ENCODE peak calls at places on chromosomes 6 and 20, in five cellular contexts. H, M, Z, K and T are unnamed samples.

GRCh38 chr6:136284909-136285308 is 4.7 kb downstream of the BCLAF1 start:
- DNase-seq in H (no peak), Z (no peak), K (no peak), M (peak), T (no peak)

GRCh38 chr6:33029297-33030184 is 20.1 kb upstream of the HLA-DOA start:
- DNase-seq in M (peak), Z (no peak), H (no peak), K (no peak), T (no peak)

GRCh38 chr20:3250091-3250504 is 11.1 kb upstream of the SLC4A11 start:
- DNase-seq in K (no peak), H (peak), M (no peak), Z (peak), T (peak)

GRCh38 chr6:54879188-54879985 is 32.8 kb downstream of the FAM83B start:
- DNase-seq in Z (no peak), H (no peak), K (no peak), M (no peak), T (no peak)

GRCh38 chr20:59933296-59933848 is at the start of gene SYCP2:
- DNase-seq in Z (no peak), H (peak), K (peak), M (peak), T (no peak)

GRCh38 chr20:38109657-38110524 is 55.2 kb downstream of the TGM2 start:
- DNase-seq in M (peak), H (no peak), Z (no peak), K (no peak), T (no peak)

GRCh38 chr6:42450314-42451145 is 1.2 kb downstream of the TRERF1 start:
- DNase-seq in M (peak), K (no peak), Z (no peak), H (no peak), T (no peak)

GRCh38 chr6:35905841-35906498 is 14.9 kb downstream of the SRPK1 start:
- DNase-seq in H (no peak), K (no peak), Z (no peak), M (no peak), T (no peak)

GRCh38 chr6:31655349-31656237 is at the start of gene APOM:
- DNase-seq in M (no peak), H (no peak), K (no peak), Z (no peak), T (no peak)

GRCh38 chr20:52459150-52459549 is 267.6 kb upstream of the ZFP64 start:
- DNase-seq in H (no peak), M (no peak), K (no peak), Z (no peak), T (no peak)

GRCh38 chr6:149271348-149272340 is 45.9 kb upstream of the TAB2 start:
- DNase-seq in Z (no peak), H (no peak), M (no peak), K (no peak), T (no peak)

GRCh38 chr20:63740070-63740500 is 509 bp downstream of the SLC2A4RG start:
- DNase-seq in Z (no peak), K (peak), M (peak), H (peak), T (peak)

GRCh38 chr6:147173675-147174339 is 30.4 kb upstream of the STXBP5 start:
- DNase-seq in K (no peak), Z (no peak), H (no peak), M (peak), T (no peak)

GRCh38 chr6:31332637-31333602 is 24.1 kb downstream of the HLA-B start:
- DNase-seq in H (no peak), K (no peak), Z (no peak), M (no peak), T (no peak)

GRCh38 chr20:63076421-63076820 is 69.7 kb upstream of the BHLHE23 start:
- DNase-seq in M (no peak), K (peak), Z (no peak), H (no peak), T (no peak)

GRCh38 chr20:14556206-14556605 is 218.8 kb upstream of the FLRT3 start:
- DNase-seq in H (no peak), K (no peak), M (peak), Z (no peak), T (no peak)

GRCh38 chr20:56914532-56914931 is 285.4 kb downstream of the TFAP2C start:
- DNase-seq in Z (no peak), M (no peak), K (no peak), H (no peak), T (no peak)

GRCh38 chr20:35257175-35257909 is 20.6 kb downstream of the MMP24OS start:
- DNase-seq in K (no peak), Z (no peak), H (no peak), M (peak), T (no peak)

GRCh38 chr20:6632187-6632586 is 135.3 kb upstream of the BMP2 start:
- DNase-seq in M (no peak), Z (no peak), K (no peak), H (no peak), T (no peak)

GRCh38 chr6:125751334-125751916 is 2.0 kb downstream of the HEY2 start:
- DNase-seq in M (no peak), Z (no peak), H (no peak), K (no peak), T (no peak)

GRCh38 chr20:59456342-59457132 is 147.8 kb upstream of the PHACTR3 start:
- DNase-seq in Z (no peak), H (no peak), K (no peak), M (no peak), T (no peak)

GRCh38 chr20:23143098-23143497 is 57.0 kb upstream of the CD93 start:
- DNase-seq in K (no peak), M (peak), H (no peak), Z (no peak), T (no peak)

GRCh38 chr6:79993012-79993910 is 11.2 kb upstream of the TTK start:
- DNase-seq in M (no peak), H (peak), Z (no peak), K (no peak), T (no peak)

GRCh38 chr20:60250251-60250650 is 292.0 kb downstream of the CDH26 start:
- DNase-seq in M (peak), H (no peak), Z (no peak), K (no peak), T (no peak)

GRCh38 chr6:35392111-35392702 is 49.8 kb downstream of the PPARD start:
- DNase-seq in H (no peak), K (peak), Z (no peak), M (no peak), T (no peak)

DNA sequence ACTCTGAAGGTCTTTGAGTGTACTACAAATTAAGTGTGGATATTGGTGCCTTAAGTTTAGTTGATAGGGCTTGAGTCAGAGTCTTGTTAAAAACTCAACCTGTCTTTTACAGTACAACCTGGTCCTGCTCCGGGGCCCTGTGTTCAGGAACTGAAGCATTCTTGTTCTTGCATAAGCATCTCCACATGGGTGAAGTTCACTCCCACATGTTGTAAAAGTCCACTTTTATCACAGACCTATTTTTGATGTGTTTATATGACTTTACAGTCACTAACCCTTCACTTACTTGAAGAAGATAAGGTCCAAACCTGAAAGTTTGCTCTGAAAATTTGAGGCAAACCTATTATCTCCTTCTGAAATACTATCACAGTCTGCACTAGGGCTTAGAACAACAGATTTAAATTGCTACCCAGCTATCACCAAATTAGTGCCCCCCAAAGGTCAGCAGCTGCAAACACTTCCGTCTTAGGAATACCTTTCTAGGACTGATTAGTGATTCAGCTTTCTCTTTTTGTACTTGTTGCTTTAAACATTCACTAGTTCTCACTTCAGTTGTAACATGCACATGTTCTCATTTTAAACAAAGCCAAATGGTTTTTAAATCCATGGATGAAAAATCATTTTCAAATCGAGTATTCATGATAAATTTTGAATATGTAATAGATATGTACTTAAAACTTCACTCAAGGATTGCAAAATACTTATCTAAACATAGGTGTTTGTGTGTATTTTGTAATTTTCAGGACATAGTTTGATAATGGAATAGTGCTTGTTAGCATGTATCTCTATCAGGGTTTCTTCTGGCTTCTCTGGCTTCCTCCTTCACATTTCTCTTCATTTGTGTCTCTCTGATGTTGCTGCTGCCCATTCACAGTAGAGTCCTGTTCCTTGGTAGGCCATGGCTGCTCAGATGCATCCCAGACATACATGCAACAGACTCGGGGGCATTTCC is 469.8 kb upstream of the SOX4 start:
- DNase-seq in Z (no peak), H (no peak), K (no peak), M (no peak), T (no peak)
- TF ChIP-seq CTCF in Z (no peak), H (peak), K (no peak), M (no peak), T (no peak)

DNA sequence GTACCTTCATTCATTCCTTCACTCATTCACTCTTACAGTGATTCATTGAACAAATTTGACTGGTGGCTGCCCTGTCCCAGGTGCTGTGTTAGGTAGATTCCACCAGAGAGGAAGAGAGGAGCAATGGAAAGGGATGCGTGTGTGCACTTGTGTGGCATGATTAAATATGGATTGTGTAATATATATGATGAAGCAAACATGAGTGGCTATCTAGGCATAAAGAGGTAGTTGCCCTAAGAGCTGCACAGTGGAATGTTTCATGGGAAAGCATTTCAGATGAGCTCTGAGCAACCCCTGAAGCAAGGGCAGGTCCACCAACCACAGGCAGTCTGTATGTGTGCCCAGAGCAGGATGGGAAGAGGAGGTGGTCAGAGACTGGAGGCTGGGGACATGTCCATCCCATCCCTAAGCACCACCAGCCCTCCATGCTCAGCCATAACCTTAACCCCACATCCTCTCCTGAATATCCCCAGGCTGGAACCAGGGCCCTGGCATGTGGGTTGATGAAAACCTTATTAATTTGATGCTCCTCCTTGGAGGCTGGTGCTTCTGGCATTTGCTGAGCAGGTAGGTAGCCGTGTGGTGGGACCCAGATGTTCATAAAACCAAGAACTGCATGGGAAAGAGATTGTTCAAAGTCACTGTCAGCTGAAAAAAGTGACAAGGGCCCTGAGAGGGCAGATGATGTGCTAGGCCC is 226.2 kb downstream of the SYNDIG1 start:
- DNase-seq in K (peak), M (no peak), H (peak), Z (no peak), T (no peak)
- TF ChIP-seq CTCF in K (no peak), M (no peak), H (no peak), Z (no peak), T (no peak)

DNA sequence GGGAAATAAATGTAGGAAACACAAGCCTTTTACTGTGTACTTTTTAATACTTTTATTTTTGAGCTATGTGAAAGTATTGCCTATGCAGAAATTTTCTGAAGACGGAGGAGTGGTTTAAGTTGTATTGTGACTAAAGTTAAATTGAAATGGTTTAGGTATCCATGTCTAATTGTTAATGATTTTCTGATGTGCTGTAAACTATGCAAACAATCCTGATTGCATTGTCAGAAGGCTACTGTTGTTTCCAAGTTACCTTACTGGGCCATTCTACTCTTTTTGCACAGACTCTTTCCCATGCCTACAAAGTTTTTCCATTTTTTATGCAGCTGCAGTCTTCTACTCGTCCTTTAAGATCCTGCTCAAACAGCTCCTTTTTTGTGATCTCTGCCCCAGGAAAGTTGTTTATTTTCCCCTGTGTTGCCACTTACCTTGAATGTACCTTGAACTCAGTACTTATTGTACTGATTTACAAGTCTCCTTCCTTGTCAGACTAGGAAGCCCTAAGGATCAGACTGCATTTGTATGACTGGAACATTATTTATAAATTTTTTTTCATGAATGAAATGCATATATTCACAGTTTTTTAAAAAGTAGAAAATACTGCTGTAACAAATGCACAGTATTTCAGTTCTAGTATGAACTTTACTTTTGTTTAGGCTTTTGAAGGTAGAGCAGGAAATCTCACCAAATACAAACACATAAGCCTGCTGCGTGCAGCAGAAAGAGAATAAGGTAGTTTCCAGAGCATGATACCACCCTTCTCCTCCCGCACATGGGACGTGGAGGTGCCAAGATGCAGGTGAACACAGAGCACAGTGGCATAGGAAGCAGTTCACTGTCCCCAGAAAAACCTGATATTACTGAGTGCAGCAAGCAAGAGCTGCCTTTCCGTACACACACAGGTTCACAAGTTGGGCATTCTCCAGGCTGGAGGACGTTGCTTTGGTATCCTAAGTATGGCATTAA is 97.8 kb downstream of the CRYBG1 start:
- DNase-seq in Z (no peak), M (no peak), H (no peak), K (no peak), T (no peak)
- TF ChIP-seq CTCF in Z (no peak), M (no peak), H (no peak), K (no peak), T (no peak)

DNA sequence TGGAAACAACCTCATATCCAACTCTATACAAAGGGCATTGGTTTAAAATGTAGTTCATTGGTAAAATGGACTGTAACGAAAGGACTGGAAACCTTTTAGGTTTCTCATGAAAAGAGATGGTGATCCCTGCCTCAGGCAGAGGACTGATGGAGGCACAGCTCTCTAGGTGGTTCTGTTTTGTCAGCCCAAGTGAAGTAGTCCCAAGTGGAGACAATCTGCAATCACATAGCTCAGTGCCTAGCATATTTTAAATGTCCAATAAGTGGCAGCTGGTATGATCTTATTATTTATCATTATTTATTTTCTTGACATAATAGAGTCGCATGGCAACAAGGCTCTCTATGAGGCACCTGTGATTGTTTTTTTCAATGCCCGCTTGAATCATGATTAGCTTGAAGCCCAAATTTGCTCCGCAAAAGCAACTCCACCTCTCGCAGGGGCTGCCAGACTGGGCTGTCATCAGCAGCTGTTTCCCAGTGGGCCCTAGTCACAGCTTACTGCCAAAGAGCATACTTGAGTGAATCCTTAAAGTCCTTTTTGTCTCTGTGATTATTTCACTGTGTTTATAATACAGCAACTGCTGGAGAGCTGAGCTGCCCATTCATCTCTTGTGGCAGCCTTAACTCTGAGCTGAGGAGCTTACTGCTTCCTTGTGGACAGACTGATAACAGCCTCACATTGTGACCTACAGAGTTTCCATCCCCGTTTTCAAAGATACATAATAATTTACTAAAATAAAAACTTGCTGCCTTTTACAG is 19.7 kb upstream of the ENPP1 start:
- DNase-seq in K (no peak), Z (no peak), M (peak), H (no peak), T (no peak)
- TF ChIP-seq CTCF in K (no peak), Z (no peak), M (peak), H (no peak), T (no peak)

DNA sequence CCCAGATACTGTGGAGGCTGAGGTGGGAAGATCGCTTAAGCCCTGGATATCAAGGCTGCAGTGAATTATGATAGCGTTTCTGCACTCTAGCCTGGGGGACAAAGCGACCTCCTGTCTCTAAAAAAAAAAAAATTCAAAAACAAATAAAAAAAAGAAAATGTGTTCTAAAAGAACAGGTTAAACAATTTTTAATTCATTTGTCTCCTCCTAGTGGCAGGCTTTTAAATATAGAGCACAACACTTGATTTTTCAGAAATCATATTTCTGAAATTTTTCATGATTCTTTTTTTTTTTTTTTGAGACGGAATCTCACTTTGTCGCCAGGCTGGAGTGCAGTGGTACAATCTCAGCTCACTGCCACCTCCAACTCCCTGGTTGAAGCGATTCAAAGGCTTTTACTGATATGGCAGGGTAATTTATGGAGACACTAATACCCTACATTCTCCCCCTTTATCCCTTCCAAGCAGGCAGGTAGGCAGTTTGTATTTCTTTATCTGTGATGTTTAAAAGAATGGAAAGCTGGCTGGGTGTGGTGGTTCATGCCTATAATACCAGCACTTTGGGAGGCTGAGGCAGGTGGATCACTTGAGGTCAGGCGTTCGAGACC is 8.7 kb upstream of the GTF3C6 start:
- DNase-seq in H (no peak), Z (no peak), M (peak), K (no peak), T (no peak)
- TF ChIP-seq CTCF in H (peak), Z (peak), M (peak), K (peak), T (peak)

GRCh38 chr6:143349530-143349929 is 101.0 kb downstream of the ADAT2 start:
- DNase-seq in M (no peak), Z (no peak), H (no peak), K (no peak), T (no peak)
- TF ChIP-seq CTCF in M (no peak), Z (no peak), H (no peak), K (no peak), T (no peak)

GRCh38 chr20:1334761-1335160 is 5.8 kb upstream of the SDCBP2 start:
- DNase-seq in K (no peak), M (no peak), Z (no peak), H (peak), T (no peak)
- TF ChIP-seq CTCF in K (no peak), M (no peak), Z (no peak), H (no peak), T (no peak)

GRCh38 chr6:48449002-48449401 is 338.0 kb upstream of the PTCHD4 start:
- DNase-seq in K (no peak), M (peak), Z (no peak), H (no peak), T (no peak)
- TF ChIP-seq CTCF in K (peak), M (peak), Z (no peak), H (no peak), T (no peak)